ENCODE peak calls at places on chromosomes 12 and 14, in four cellular contexts. G is A673, D is HCT116, C is prostate gland. W is an unnamed sample.

GRCh38 chr12:45654002-45654401 is 75.5 kb upstream of the ARID2 start:
- DNase-seq in G (no peak), D (no peak), C (no peak), W (no peak)

GRCh38 chr12:5511644-5512584 is 80.0 kb downstream of the NTF3 start:
- DNase-seq in G (peak), D (peak), C (peak), W (peak)

GRCh38 chr14:104437703-104438102 is 141.9 kb upstream of the C14orf180 start:
- DNase-seq in G (no peak), D (no peak), C (no peak), W (no peak)

GRCh38 chr12:11758838-11759509 is 109.5 kb downstream of the ETV6 start:
- DNase-seq in G (no peak), D (no peak), C (no peak), W (no peak)

GRCh38 chr14:24147761-24148428 is 597 bp downstream of the RNF31 start:
- DNase-seq in G (no peak), D (no peak), C (no peak), W (no peak)

GRCh38 chr12:22082190-22082701 is 36.2 kb downstream of the CMAS start:
- DNase-seq in G (no peak), D (no peak), C (no peak), W (no peak)

GRCh38 chr12:114672817-114673168 is 11.2 kb downstream of the TBX3 start:
- DNase-seq in G (no peak), D (no peak), C (no peak), W (no peak)

GRCh38 chr12:107349839-107350238 is 256.5 kb upstream of the CRY1 start:
- DNase-seq in G (no peak), D (no peak), C (no peak), W (no peak)

GRCh38 chr14:104091927-104092771 is 6.6 kb downstream of the ASPG start:
- DNase-seq in G (no peak), D (no peak), C (no peak), W (no peak)

GRCh38 chr12:106341086-106341879 is 16.3 kb upstream of the POLR3B start:
- DNase-seq in G (no peak), D (no peak), C (no peak), W (no peak)

GRCh38 chr12:64610660-64611429 is 550 bp downstream of the RASSF3 start:
- DNase-seq in G (peak), D (no peak), C (peak), W (peak)

GRCh38 chr12:71303199-71303598 is 136.4 kb upstream of the LGR5 start:
- DNase-seq in G (no peak), D (peak), C (no peak), W (no peak)

GRCh38 chr12:128817115-128818015 is 6.4 kb downstream of the SLC15A4 start:
- DNase-seq in G (peak), D (no peak), C (no peak), W (peak)

GRCh38 chr12:119695034-119695433 is 27.1 kb downstream of the PRKAB1 start:
- DNase-seq in G (peak), D (no peak), C (no peak), W (no peak)

GRCh38 chr12:89701606-89702206 is 6.9 kb downstream of the ATP2B1 start:
- DNase-seq in G (no peak), D (no peak), C (no peak), W (no peak)

GRCh38 chr14:93956082-93956481 is 20.3 kb downstream of the ASB2 start:
- DNase-seq in G (no peak), D (no peak), C (no peak), W (no peak)

GRCh38 chr12:12172106-12172511 is 94.7 kb downstream of the LRP6 start:
- DNase-seq in G (peak), D (no peak), C (peak), W (peak)

GRCh38 chr12:99111600-99111999 is 466.5 kb downstream of the APAF1 start:
- DNase-seq in G (peak), D (no peak), C (no peak), W (no peak)

GRCh38 chr14:20624495-20625070 is 16.9 kb downstream of the OR6S1 start:
- DNase-seq in G (peak), D (no peak), C (peak), W (peak)

GRCh38 chr12:9941838-9942237 is 9.7 kb upstream of the CLEC2A start:
- DNase-seq in G (no peak), D (no peak), C (no peak), W (no peak)

GRCh38 chr12:122297494-122297893 is 31.2 kb upstream of the VPS33A start:
- DNase-seq in G (no peak), D (no peak), C (no peak), W (no peak)

GRCh38 chr14:26174395-26174794 is 423.4 kb downstream of the NOVA1 start:
- DNase-seq in G (no peak), D (no peak), C (no peak), W (no peak)

DNA sequence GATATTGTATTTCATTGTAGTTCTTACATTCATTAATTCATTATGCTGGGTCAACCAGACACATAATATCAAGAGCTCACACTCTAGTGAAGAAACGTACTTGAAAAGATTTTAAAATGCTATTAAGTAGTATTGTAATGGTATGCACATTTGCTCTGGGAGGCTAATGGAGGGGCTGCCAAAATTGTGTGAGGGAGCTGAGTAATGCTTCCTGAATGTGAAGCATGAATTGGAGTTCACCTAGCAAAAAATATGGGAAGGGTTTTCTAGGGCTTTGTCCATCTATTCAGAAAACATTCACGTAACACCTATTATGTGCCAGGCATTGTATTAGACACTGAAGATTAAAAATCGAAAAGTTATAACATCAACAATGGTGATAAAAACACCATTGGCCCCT is 403.8 kb upstream of the PDE3A start:
- DNase-seq in G (no peak), D (no peak), C (no peak), W (no peak)
- H3K27ac ChIP-seq in G (no peak), D (no peak), C (no peak), W (no peak)

GRCh38 chr12:31504625-31505222 is 86.2 kb downstream of the DENND5B start:
- DNase-seq in G (no peak), D (no peak), C (no peak), W (no peak)
- H3K4me3 ChIP-seq in G (no peak), D (no peak), C (no peak), W (no peak)

DNA sequence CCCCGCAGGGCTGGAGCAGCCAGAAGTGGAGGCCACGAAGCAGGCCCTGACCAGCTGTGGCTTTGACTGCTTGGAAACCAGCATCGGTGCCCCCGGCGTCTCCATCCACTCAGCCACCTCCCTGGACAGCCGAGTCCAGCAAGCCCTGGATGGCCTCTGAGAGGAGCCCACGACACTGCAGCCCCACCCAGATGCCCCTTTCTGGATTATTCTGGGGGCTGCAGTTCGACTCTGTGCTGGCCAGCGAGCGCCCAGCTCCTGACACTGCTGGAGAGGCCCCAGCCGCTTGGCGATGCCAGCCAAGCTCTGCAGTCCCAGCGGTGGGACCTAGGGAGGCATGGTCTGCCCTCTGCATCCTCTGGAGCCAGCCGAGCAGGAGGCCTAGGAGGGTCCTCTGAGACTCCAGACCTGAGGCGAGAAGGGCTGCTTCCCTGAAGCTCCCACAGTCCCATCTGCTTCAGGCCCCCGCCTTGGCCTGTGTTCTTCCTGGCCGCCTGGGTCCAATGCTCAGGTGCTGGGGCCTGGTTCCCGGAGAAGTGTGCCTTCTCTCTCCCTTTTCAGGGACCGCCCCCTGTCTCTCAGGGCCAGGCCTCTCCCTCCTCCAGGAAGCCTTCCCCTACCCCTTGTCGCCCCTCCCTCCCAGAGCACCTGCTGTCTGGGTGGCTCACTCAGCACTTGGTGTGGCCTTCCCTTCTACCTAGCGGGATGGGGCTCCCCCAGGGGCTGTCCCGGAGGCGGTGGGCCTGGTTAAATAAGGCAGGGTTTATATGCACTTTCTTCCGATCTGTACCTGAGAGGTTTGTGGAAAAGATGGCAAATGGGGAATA is 23.0 kb downstream of the MVK start:
- DNase-seq in G (no peak), D (no peak), C (no peak), W (no peak)
- H3K27ac ChIP-seq in G (no peak), D (no peak), C (no peak), W (no peak)

GRCh38 chr12:104056419-104056972 is 6.5 kb upstream of the GLT8D2 start:
- DNase-seq in G (no peak), D (no peak), C (no peak), W (no peak)

GRCh38 chr12:104057771-104058197 is 6.5 kb upstream of the HCFC2 start:
- DNase-seq in G (peak), D (no peak), C (no peak), W (no peak)

GRCh38 chr12:104059963-104060362 is 4.4 kb upstream of the HCFC2 start:
- DNase-seq in G (no peak), D (no peak), C (no peak), W (no peak)

GRCh38 chr12:104060791-104061190 is 3.5 kb upstream of the HCFC2 start:
- DNase-seq in G (no peak), D (no peak), C (no peak), W (no peak)

DNA sequence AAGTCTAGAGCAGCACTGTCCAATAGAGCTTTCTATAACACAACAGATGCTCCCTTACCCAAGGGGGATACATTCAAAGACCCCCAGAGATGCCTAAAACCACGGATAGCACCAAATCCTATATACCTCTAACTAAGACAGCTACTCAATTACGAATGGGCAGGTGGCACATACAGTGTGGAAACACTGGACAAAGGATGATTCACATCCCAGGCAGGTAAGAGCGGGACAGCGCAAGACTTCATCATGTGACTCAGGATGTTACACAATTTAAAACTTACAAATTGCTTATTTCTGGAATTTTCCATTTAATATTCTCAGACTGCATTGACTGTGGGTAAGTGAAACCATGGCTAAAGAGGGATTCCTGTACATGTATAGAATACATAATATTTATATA is 5.5 kb upstream of the HCFC2 start:
- DNase-seq in G (no peak), D (no peak), C (no peak), W (no peak)
- H3K4me3 ChIP-seq in G (no peak), D (no peak), C (no peak), W (no peak)